ENCODE peak calls at places on chromosomes 13 and 19, in ten cellular contexts. R is HFFc6; B is NCI-H82; U is stimulated activated CD8-positive, alpha-beta memory T cell treated with anti-CD3 and anti-CD28 coated beads, Interleukin-2, amount 100 ng/mL, for 1 hour; D is CD4-positive, alpha-beta memory T cell; N is HAP-1; P is astrocyte of the spinal cord; T is neural crest cell; A is NCI-H1092; G is tibial nerve. Q is an unnamed sample.

GRCh38 chr13:94617389-94618000 is 15.8 kb downstream of the GPR180 start:
- DNase-seq in A (peak), B (peak), T (no peak), G (peak), U (no peak), N (peak), R (no peak), D (peak), P (peak), Q (no peak)

GRCh38 chr13:50474094-50474654 is 369.3 kb downstream of the DLEU7 start:
- DNase-seq in U (no peak), B (no peak), A (no peak), D (no peak), R (no peak), N (no peak), T (no peak), P (no peak), G (no peak), Q (no peak)

GRCh38 chr13:71922191-71922590 is 55.2 kb upstream of the DACH1 start:
- DNase-seq in T (no peak), B (peak), A (no peak), G (no peak), P (no peak), R (no peak), U (no peak), D (no peak), N (no peak), Q (no peak)

GRCh38 chr13:24671367-24672117 is 8.7 kb upstream of the ATP12A start:
- DNase-seq in U (no peak), B (peak), R (peak), G (peak), A (peak), P (peak), N (peak), T (peak), D (no peak), Q (peak)

GRCh38 chr13:110150384-110151091 is 156.4 kb downstream of the COL4A1 start:
- DNase-seq in D (no peak), U (no peak), G (no peak), R (peak), A (no peak), T (no peak), B (no peak), N (no peak), P (no peak), Q (no peak)

GRCh38 chr19:11814707-11815050 is 606 bp downstream of the ZNF440 start:
- DNase-seq in T (no peak), R (no peak), D (no peak), G (no peak), B (peak), U (no peak), A (no peak), P (peak), N (no peak), Q (no peak)

GRCh38 chr19:4676955-4677731 is 7.0 kb upstream of the MYDGF start:
- DNase-seq in D (no peak), R (no peak), T (peak), B (peak), G (no peak), P (peak), U (no peak), N (peak), A (no peak), Q (no peak)

GRCh38 chr13:36872621-36873020 is 47.4 kb downstream of the SMAD9 start:
- DNase-seq in A (no peak), G (no peak), B (no peak), U (no peak), R (no peak), N (no peak), T (no peak), D (no peak), P (no peak), Q (no peak)

GRCh38 chr13:106847049-106847448 is 279.1 kb upstream of the ARGLU1 start:
- DNase-seq in R (no peak), U (no peak), N (no peak), P (no peak), A (no peak), B (peak), T (no peak), D (no peak), G (no peak), Q (no peak)

GRCh38 chr19:48603449-48603848 is 3.1 kb upstream of the SPACA4 start:
- DNase-seq in N (no peak), B (no peak), D (no peak), A (no peak), P (no peak), G (no peak), R (no peak), T (no peak), U (no peak), Q (no peak)

GRCh38 chr13:33931397-33931987 is 113.5 kb downstream of the RFC3 start:
- DNase-seq in B (peak), U (no peak), R (peak), N (peak), A (peak), D (no peak), P (peak), T (peak), G (peak), Q (no peak)

GRCh38 chr19:51480590-51480989 is 2.3 kb downstream of the CEACAM18 start:
- DNase-seq in U (no peak), G (no peak), N (peak), B (no peak), P (no peak), T (peak), R (no peak), A (no peak), D (no peak), Q (no peak)

Q was measured in NCI-H1048.